ENCODE peak calls at places on chromosomes 6 and 20, in six cellular contexts. D is lower leg skin, Y is GM12891, I is right lobe of liver, V is A549, F is adrenal gland. Q is an unnamed sample.

GRCh38 chr20:37343212-37343993 is 2.5 kb upstream of the SRC start:
- DNase-seq in D (no peak), Y (no peak), I (no peak), V (peak; percentile 59), F (no peak), Q (no peak)

GRCh38 chr6:151546941-151547659 is 53.3 kb downstream of the CCDC170 start:
- DNase-seq in D (no peak), Y (no peak), I (no peak), V (peak; percentile 8), F (no peak), Q (no peak)

GRCh38 chr20:40279390-40279789 is 409.6 kb downstream of the MAFB start:
- DNase-seq in D (peak; percentile 85), Y (no peak), I (no peak), V (no peak), F (peak; percentile 26), Q (no peak)

GRCh38 chr6:13378669-13379590 is 50.6 kb upstream of the TBC1D7 start:
- DNase-seq in D (no peak), Y (no peak), I (no peak), V (no peak), F (no peak), Q (peak; percentile 30)

GRCh38 chr6:125149256-125150144 is 4.1 kb upstream of the TPD52L1 start:
- DNase-seq in D (no peak), Y (no peak), I (no peak), V (no peak), F (no peak), Q (no peak)

GRCh38 chr6:81735756-81736380 is 16.6 kb downstream of the TENT5A start:
- DNase-seq in D (no peak), Y (no peak), I (no peak), V (no peak), F (no peak), Q (no peak)

GRCh38 chr6:154127638-154128037 is 88.6 kb downstream of the OPRM1 start:
- DNase-seq in D (no peak), Y (no peak), I (no peak), V (no peak), F (no peak), Q (no peak)

GRCh38 chr6:35014786-35015185 is 125.7 kb downstream of the ANKS1A start:
- DNase-seq in D (no peak), Y (no peak), I (no peak), V (no peak), F (no peak), Q (no peak)

GRCh38 chr6:42331019-42331418 is 113.4 kb upstream of the MRPS10 start:
- DNase-seq in D (no peak), Y (no peak), I (no peak), V (no peak), F (no peak), Q (no peak)

GRCh38 chr6:28977351-28978136 is 27.6 kb downstream of the ZNF311 start:
- DNase-seq in D (no peak), Y (no peak), I (peak; percentile 34), V (no peak), F (no peak), Q (peak; percentile 76)

GRCh38 chr20:39909447-39909846 is 779.6 kb downstream of the MAFB start:
- DNase-seq in D (peak; percentile 49), Y (no peak), I (peak; percentile 19), V (no peak), F (peak; percentile 43), Q (no peak)

GRCh38 chr20:43458422-43458924 is 777 bp downstream of the SRSF6 start:
- DNase-seq in D (peak; percentile 30), Y (no peak), I (no peak), V (no peak), F (no peak), Q (peak; percentile 75)

GRCh38 chr6:33418690-33419291 is 884 bp upstream of the CUTA start:
- DNase-seq in D (no peak), Y (no peak), I (no peak), V (no peak), F (no peak), Q (peak; percentile 67)
- TF ChIP-seq POLR2A in D (no peak), Y (no peak), I (no peak), V (no peak), F (no peak), Q (peak; percentile 82)

GRCh38 chr6:135056632-135057031 is 2.0 kb upstream of the HBS1L start:
- DNase-seq in D (no peak), Y (no peak), I (no peak), V (no peak), F (no peak), Q (no peak)

GRCh38 chr6:135054238-135054574 is 416 bp downstream of the HBS1L start:
- DNase-seq in D (no peak), Y (no peak), I (no peak), V (peak; percentile 13), F (no peak), Q (peak; percentile 77)

GRCh38 chr6:135052939-135053338 is 1.7 kb downstream of the HBS1L start:
- DNase-seq in D (no peak), Y (no peak), I (no peak), V (no peak), F (no peak), Q (peak; percentile 57)

GRCh38 chr6:135053433-135053832 is 1.2 kb downstream of the HBS1L start:
- DNase-seq in D (no peak), Y (no peak), I (no peak), V (no peak), F (no peak), Q (peak; percentile 62)

GRCh38 chr6:135054575-135055498 is at the start of gene HBS1L:
- DNase-seq in D (peak; percentile 96), Y (peak; percentile 74), I (peak; percentile 98), V (peak; percentile 97), F (peak; percentile 98), Q (peak; percentile 100)
- TF ChIP-seq POLR2A in D (no peak), Y (peak; percentile 95), I (peak; percentile 87), V (peak; percentile 81), F (peak; percentile 89), Q (peak; percentile 99)

GRCh38 chr6:133051264-133051663 is 189.9 kb upstream of the EYA4 start:
- DNase-seq in D (no peak), Y (no peak), I (no peak), V (no peak), F (no peak), Q (no peak)

GRCh38 chr6:133042550-133043120 is 198.5 kb upstream of the EYA4 start:
- DNase-seq in D (no peak), Y (no peak), I (no peak), V (no peak), F (no peak), Q (no peak)

GRCh38 chr6:133047065-133047665 is 194.0 kb upstream of the EYA4 start:
- DNase-seq in D (no peak), Y (no peak), I (no peak), V (no peak), F (no peak), Q (no peak)

GRCh38 chr6:133047706-133048105 is 193.5 kb upstream of the EYA4 start:
- DNase-seq in D (no peak), Y (no peak), I (no peak), V (no peak), F (no peak), Q (no peak)

GRCh38 chr6:133046576-133046975 is 194.6 kb upstream of the EYA4 start:
- DNase-seq in D (no peak), Y (no peak), I (no peak), V (no peak), F (no peak), Q (peak; percentile 5)
- TF ChIP-seq POLR2A in D (no peak), Y (no peak), I (no peak), V (no peak), F (no peak), Q (no peak)

DNA sequence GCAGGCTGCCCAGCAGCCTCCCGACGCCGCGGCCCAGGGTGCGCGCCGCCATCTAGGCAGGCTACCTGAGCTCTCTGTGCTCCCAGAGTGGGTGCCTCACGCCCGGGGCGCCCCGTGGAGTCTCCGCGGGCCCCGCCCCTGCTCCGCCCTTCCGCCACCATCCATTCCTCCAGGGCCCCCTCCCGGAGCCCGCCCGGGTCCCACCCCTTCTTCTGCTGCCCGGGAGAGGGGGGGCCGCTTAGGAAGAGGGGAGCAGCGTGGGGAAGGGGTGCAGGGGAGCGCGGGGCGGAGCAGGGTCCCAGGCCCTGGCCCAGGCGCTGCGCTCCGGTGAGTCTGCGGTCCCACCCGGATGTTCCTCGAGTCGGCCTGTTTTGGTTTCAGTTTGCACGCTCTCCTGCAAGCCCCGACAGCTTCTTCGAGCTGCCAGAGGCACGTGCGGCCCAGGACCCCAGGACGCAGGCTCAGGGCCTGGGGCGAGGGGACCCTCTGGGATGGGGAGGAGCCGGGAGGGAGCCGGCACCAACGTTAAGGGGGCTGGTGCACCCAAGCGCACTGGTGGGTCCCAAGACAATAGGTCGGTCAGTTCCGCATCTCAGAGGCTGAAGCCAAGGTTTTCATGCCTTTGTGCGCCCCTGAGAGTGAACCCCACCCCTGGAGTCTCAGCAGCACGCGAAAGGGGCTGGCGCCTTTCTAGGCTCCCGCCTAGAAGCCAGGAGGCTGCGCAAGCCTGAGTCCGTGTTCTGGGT is at the start of gene ACSS1:
- DNase-seq in D (no peak), Y (peak; percentile 84), I (peak; percentile 64), V (peak; percentile 54), F (peak; percentile 59), Q (peak; percentile 76)
- TF ChIP-seq POLR2A in D (no peak), Y (no peak), I (no peak), V (peak; percentile 69), F (no peak), Q (peak; percentile 41)

GRCh38 chr20:6162239-6162638 is 39.4 kb upstream of the FERMT1 start:
- DNase-seq in D (peak; percentile 48), Y (no peak), I (peak; percentile 68), V (no peak), F (peak; percentile 66), Q (no peak)
- TF ChIP-seq POLR2A in D (no peak), Y (no peak), I (no peak), V (no peak), F (no peak), Q (no peak)

GRCh38 chr20:54207743-54208491 is at the start of gene PFDN4:
- DNase-seq in D (peak; percentile 73), Y (peak; percentile 82), I (peak; percentile 82), V (peak; percentile 89), F (peak; percentile 81), Q (peak; percentile 88)
- TF ChIP-seq POLR2A in D (no peak), Y (peak; percentile 27), I (peak; percentile 48), V (peak; percentile 42), F (peak; percentile 34), Q (peak; percentile 63)

GRCh38 chr6:100455230-100456124 is 9.2 kb downstream of the SIM1 start:
- DNase-seq in D (no peak), Y (no peak), I (no peak), V (no peak), F (no peak), Q (no peak)
- TF ChIP-seq POLR2A in D (no peak), Y (no peak), I (no peak), V (no peak), F (no peak), Q (no peak)

GRCh38 chr20:38811769-38812168 is 6.3 kb downstream of the PPP1R16B start:
- DNase-seq in D (no peak), Y (no peak), I (no peak), V (no peak), F (no peak), Q (no peak)

GRCh38 chr20:38809942-38810341 is 4.4 kb downstream of the PPP1R16B start:
- DNase-seq in D (no peak), Y (no peak), I (no peak), V (no peak), F (no peak), Q (no peak)

GRCh38 chr20:38810926-38811325 is 5.4 kb downstream of the PPP1R16B start:
- DNase-seq in D (no peak), Y (no peak), I (no peak), V (no peak), F (no peak), Q (no peak)

GRCh38 chr20:38812915-38813573 is 7.5 kb downstream of the PPP1R16B start:
- DNase-seq in D (no peak), Y (no peak), I (no peak), V (no peak), F (no peak), Q (no peak)

GRCh38 chr20:38812182-38812581 is 6.7 kb downstream of the PPP1R16B start:
- DNase-seq in D (no peak), Y (no peak), I (no peak), V (no peak), F (no peak), Q (no peak)
- TF ChIP-seq POLR2A in D (no peak), Y (no peak), I (no peak), V (no peak), F (no peak), Q (no peak)

Q was measured in erythroblast.